ENCODE peak calls at places on chromosomes 5 and 9, in nine cellular contexts. O, E, Z, J, K, T, X, I and P are unnamed samples.

GRCh38 chr9:128946544-128946943 is 859 bp downstream of the DOLK start:
- DNase-seq in O (no peak), E (no peak), Z (no peak), J (no peak), K (no peak), T (no peak), X (no peak), I (no peak), P (no peak)

GRCh38 chr5:148735301-148735700 is 81.0 kb upstream of the HTR4 start:
- DNase-seq in O (no peak), E (no peak), Z (no peak), J (peak; percentile 17), K (no peak), T (no peak), X (no peak), I (no peak), P (no peak)

GRCh38 chr5:7589800-7590199 is 193.9 kb downstream of the ADCY2 start:
- DNase-seq in O (no peak), E (no peak), Z (no peak), J (no peak), K (no peak), T (no peak), X (no peak), I (no peak), P (no peak)

GRCh38 chr5:42720242-42720641 is 36.4 kb upstream of the CCDC152 start:
- DNase-seq in O (peak; percentile 29), E (no peak), Z (no peak), J (no peak), K (no peak), T (no peak), X (no peak), I (no peak), P (no peak)

GRCh38 chr5:95069948-95070347 is 214.9 kb downstream of the MCTP1 start:
- DNase-seq in O (no peak), E (no peak), Z (peak; percentile 47), J (no peak), K (no peak), T (no peak), X (no peak), I (no peak), P (no peak)

GRCh38 chr9:6931913-6932312 is 174.1 kb downstream of the KDM4C start:
- DNase-seq in O (no peak), E (peak; percentile 21), Z (no peak), J (peak; percentile 92), K (peak; percentile 41), T (no peak), X (no peak), I (no peak), P (peak; percentile 39)

GRCh38 chr9:78001946-78002731 is 29.5 kb downstream of the GNAQ start:
- DNase-seq in O (no peak), E (no peak), Z (no peak), J (peak; percentile 68), K (no peak), T (no peak), X (no peak), I (no peak), P (no peak)

GRCh38 chr9:101629624-101630023 is 34.9 kb upstream of the PPP3R2 start:
- DNase-seq in O (no peak), E (no peak), Z (no peak), J (no peak), K (no peak), T (no peak), X (no peak), I (no peak), P (no peak)

GRCh38 chr9:91682806-91683205 is 259.2 kb upstream of the NFIL3 start:
- DNase-seq in O (no peak), E (no peak), Z (no peak), J (peak; percentile 23), K (no peak), T (no peak), X (no peak), I (no peak), P (peak; percentile 29)

GRCh38 chr5:88955403-88955802 is 72.4 kb upstream of the MEF2C start:
- DNase-seq in O (no peak), E (no peak), Z (no peak), J (no peak), K (no peak), T (no peak), X (no peak), I (peak; percentile 14), P (no peak)

GRCh38 chr5:131953969-131954368 is 8.5 kb upstream of the MEIKIN start:
- DNase-seq in O (no peak), E (no peak), Z (no peak), J (no peak), K (no peak), T (no peak), X (no peak), I (no peak), P (no peak)

GRCh38 chr5:76548525-76549229 is 74.5 kb downstream of the F2RL2 start:
- DNase-seq in O (no peak), E (no peak), Z (no peak), J (no peak), K (peak; percentile 47), T (no peak), X (no peak), I (no peak), P (no peak)

GRCh38 chr5:180179399-180180197 is 29.4 kb downstream of the RASGEF1C start:
- DNase-seq in O (no peak), E (no peak), Z (no peak), J (peak; percentile 11), K (no peak), T (no peak), X (no peak), I (no peak), P (no peak)

GRCh38 chr9:87714819-87715218 is 11.1 kb upstream of the CTSL start:
- DNase-seq in O (no peak), E (no peak), Z (no peak), J (peak; percentile 79), K (peak; percentile 68), T (no peak), X (peak; percentile 16), I (no peak), P (peak; percentile 40)

GRCh38 chr5:154189819-154190651 is 498 bp upstream of the GALNT10 start:
- DNase-seq in O (peak; percentile 83), E (peak; percentile 65), Z (peak; percentile 93), J (peak; percentile 73), K (peak; percentile 89), T (peak; percentile 88), X (no peak), I (peak; percentile 87), P (peak; percentile 93)

GRCh38 chr5:57338068-57338848 is 144.4 kb downstream of the ACTBL2 start:
- DNase-seq in O (peak; percentile 25), E (no peak), Z (no peak), J (peak; percentile 21), K (no peak), T (no peak), X (no peak), I (peak; percentile 51), P (no peak)

GRCh38 chr5:60436518-60436917 is 263.4 kb downstream of the DEPDC1B start:
- DNase-seq in O (no peak), E (no peak), Z (no peak), J (peak; percentile 6), K (no peak), T (peak; percentile 25), X (no peak), I (no peak), P (no peak)

GRCh38 chr9:86707932-86708510 is 239.3 kb downstream of the GAS1 start:
- DNase-seq in O (no peak), E (no peak), Z (no peak), J (no peak), K (no peak), T (no peak), X (no peak), I (no peak), P (no peak)

GRCh38 chr5:86626149-86626548 is 8.4 kb downstream of the COX7C start:
- DNase-seq in O (no peak), E (no peak), Z (no peak), J (no peak), K (no peak), T (no peak), X (no peak), I (no peak), P (no peak)

GRCh38 chr5:123359866-123360569 is 63.2 kb downstream of the CEP120 start:
- DNase-seq in O (no peak), E (no peak), Z (no peak), J (no peak), K (no peak), T (no peak), X (no peak), I (no peak), P (no peak)